ENCODE peak calls at places on chromosomes 2 and 18, in eight cellular contexts. V is A549, E is gastrocnemius medialis, Y is Peyer's patch, N is IMR-90, W is GM12878, O is upper lobe of left lung, X is breast epithelium. U is an unnamed sample.

GRCh38 chr2:12950957-12951656 is 234.4 kb downstream of the TRIB2 start:
- DNase-seq in N (peak; percentile 58), O (no peak), E (no peak), Y (no peak), V (no peak), X (no peak), W (no peak), U (no peak)

GRCh38 chr18:23138470-23138869 is 3.2 kb downstream of the CABLES1 start:
- DNase-seq in O (no peak), W (no peak), V (no peak), N (no peak), Y (no peak), E (no peak), X (no peak), U (no peak)

GRCh38 chr2:111053825-111054490 is 66.8 kb upstream of the BCL2L11 start:
- DNase-seq in V (no peak), Y (no peak), E (no peak), N (no peak), X (no peak), O (no peak), W (no peak), U (no peak)

GRCh38 chr2:162967137-162967536 is 128.6 kb upstream of the KCNH7 start:
- DNase-seq in V (no peak), Y (no peak), N (no peak), X (no peak), W (no peak), O (no peak), E (no peak), U (no peak)

GRCh38 chr2:201781583-201782051 is 884 bp upstream of the ALS2 start:
- DNase-seq in X (peak; percentile 32), E (no peak), W (no peak), Y (no peak), N (no peak), V (peak; percentile 27), O (no peak), U (peak; percentile 34)

GRCh38 chr2:48952071-48952604 is 196.6 kb upstream of the LHCGR start:
- DNase-seq in N (no peak), E (no peak), V (no peak), W (no peak), O (no peak), Y (no peak), X (no peak), U (no peak)

GRCh38 chr2:212282596-212283330 is 255.8 kb downstream of the ERBB4 start:
- DNase-seq in N (no peak), Y (no peak), E (no peak), W (no peak), O (no peak), X (no peak), V (no peak), U (no peak)

GRCh38 chr2:64114063-64114911 is 29.9 kb downstream of the PELI1 start:
- DNase-seq in O (no peak), Y (no peak), V (no peak), E (no peak), W (peak; percentile 56), X (no peak), N (peak; percentile 81), U (no peak)

GRCh38 chr2:239768907-239769573 is 256.1 kb downstream of the NDUFA10 start:
- DNase-seq in W (no peak), N (no peak), E (no peak), Y (peak; percentile 14), V (no peak), X (no peak), O (no peak), U (no peak)

GRCh38 chr2:120767486-120768005 is 31.9 kb downstream of the GLI2 start:
- DNase-seq in Y (peak; percentile 25), V (no peak), E (no peak), W (no peak), N (no peak), O (no peak), X (no peak), U (no peak)

GRCh38 chr18:32735781-32736180 is 37.0 kb downstream of the KLHL14 start:
- DNase-seq in W (no peak), E (no peak), X (no peak), Y (no peak), V (no peak), O (no peak), N (peak; percentile 24), U (no peak)

GRCh38 chr2:24926602-24927252 is 6.7 kb upstream of the ADCY3 start:
- DNase-seq in V (no peak), X (peak; percentile 40), E (peak; percentile 59), Y (peak; percentile 57), N (no peak), O (peak; percentile 85), W (no peak), U (peak; percentile 80)

GRCh38 chr2:52536929-52537460 is 1230.6 kb upstream of the CHAC2 start:
- DNase-seq in Y (no peak), O (no peak), X (no peak), E (no peak), V (no peak), N (peak; percentile 51), W (no peak), U (no peak)

GRCh38 chr18:63159590-63159989 is 160.0 kb downstream of the BCL2 start:
- DNase-seq in W (peak; percentile 67), E (no peak), Y (no peak), O (no peak), X (no peak), N (no peak), V (no peak), U (no peak)

GRCh38 chr18:63157293-63158011 is 162.1 kb downstream of the BCL2 start:
- DNase-seq in O (no peak), W (peak; percentile 84), Y (no peak), N (no peak), V (no peak), E (peak; percentile 60), X (no peak), U (no peak)

GRCh38 chr18:63158012-63158631 is 161.4 kb downstream of the BCL2 start:
- DNase-seq in O (no peak), E (no peak), W (no peak), Y (no peak), V (no peak), N (no peak), X (no peak), U (no peak)

GRCh38 chr18:63160172-63160995 is 159.2 kb downstream of the BCL2 start:
- DNase-seq in E (no peak), X (no peak), N (no peak), O (no peak), Y (no peak), W (peak; percentile 62), V (no peak), U (no peak)

GRCh38 chr18:63158676-63159291 is 160.8 kb downstream of the BCL2 start:
- DNase-seq in N (no peak), W (peak; percentile 92), E (no peak), Y (no peak), O (no peak), V (no peak), X (no peak), U (no peak)
- H3K4me3 ChIP-seq in N (no peak overlapping the region), W (peak overlapping the region; percentile 76), E (no peak overlapping the region), Y (no peak overlapping the region), O (no peak overlapping the region), V (no peak overlapping the region), X (no peak overlapping the region), U (no peak overlapping the region)

GRCh38 chr18:49052891-49053644 is 102.3 kb upstream of the SMAD7 start:
- DNase-seq in N (peak; percentile 97), V (no peak), E (no peak), W (no peak), X (no peak), Y (no peak), O (no peak), U (no peak)

GRCh38 chr18:49051323-49051967 is 100.7 kb upstream of the SMAD7 start:
- DNase-seq in W (no peak), X (no peak), V (no peak), Y (no peak), O (peak; percentile 50), N (no peak), E (no peak), U (no peak)

GRCh38 chr18:49059028-49059670 is 108.4 kb upstream of the SMAD7 start:
- DNase-seq in X (no peak), N (peak; percentile 24), V (no peak), Y (no peak), O (no peak), W (no peak), E (no peak), U (no peak)

GRCh38 chr18:49055196-49055595 is 104.4 kb upstream of the SMAD7 start:
- DNase-seq in X (no peak), W (no peak), Y (no peak), O (no peak), V (no peak), E (no peak), N (no peak), U (no peak)

DNA sequence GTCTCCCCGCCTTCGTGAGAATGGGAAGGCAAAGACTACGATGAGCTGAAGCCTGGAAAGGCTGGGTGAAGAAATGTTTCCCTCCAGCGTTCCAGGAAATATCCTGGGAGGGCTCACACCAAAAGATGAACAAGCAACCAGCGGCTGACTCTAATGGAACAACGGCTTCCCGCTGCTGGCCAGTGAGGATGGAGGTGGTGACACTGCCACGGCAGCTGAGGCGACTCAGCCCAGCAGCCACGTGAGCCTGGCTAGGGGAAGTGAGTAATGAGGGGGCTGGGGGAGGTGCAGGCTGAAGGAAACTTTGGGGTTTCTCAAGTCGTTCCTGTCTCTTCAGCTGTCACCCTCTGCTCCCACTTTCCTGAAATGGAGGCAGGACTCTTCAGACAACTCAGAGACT is 105.0 kb upstream of the SMAD7 start:
- DNase-seq in Y (no peak), E (peak; percentile 20), W (peak; percentile 5), V (no peak), O (peak; percentile 65), X (no peak), N (peak; percentile 94), U (peak; percentile 28)
- TF ChIP-seq POLR2A in Y (no peak), E (no peak), W (no peak), V (no peak), O (no peak), X (no peak), N (peak; percentile 81), U (no peak)

GRCh38 chr2:38039511-38039910 is 36.4 kb downstream of the CYP1B1 start:
- DNase-seq in N (no peak), V (no peak), X (no peak), W (no peak), E (no peak), O (no peak), Y (no peak), U (no peak)

GRCh38 chr2:38037325-38037724 is 38.6 kb downstream of the CYP1B1 start:
- DNase-seq in Y (no peak), O (no peak), X (no peak), E (no peak), N (no peak), W (no peak), V (no peak), U (no peak)

GRCh38 chr2:38039111-38039510 is 36.8 kb downstream of the CYP1B1 start:
- DNase-seq in O (no peak), Y (no peak), W (no peak), V (no peak), E (no peak), N (peak; percentile 19), X (no peak), U (no peak)

GRCh38 chr2:38038682-38039081 is 37.3 kb downstream of the CYP1B1 start:
- DNase-seq in Y (no peak), N (no peak), X (no peak), W (no peak), E (no peak), V (no peak), O (no peak), U (no peak)

GRCh38 chr2:38037757-38038615 is 38.0 kb downstream of the CYP1B1 start:
- DNase-seq in V (no peak), E (peak; percentile 36), N (peak; percentile 47), W (peak; percentile 76), O (peak; percentile 83), X (no peak), Y (no peak), U (peak; percentile 53)
- TF ChIP-seq CTCF in V (no peak), E (no peak), N (no peak), W (peak; percentile 76), O (peak; percentile 13), X (no peak), Y (no peak), U (peak; percentile 36)

GRCh38 chr2:54560146-54560881 is 104.2 kb downstream of the SPTBN1 start:
- DNase-seq in N (peak; percentile 59), V (peak; percentile 49), X (peak; percentile 38), W (no peak), E (no peak), Y (no peak), O (no peak), U (peak; percentile 37)
- H3K4me3 ChIP-seq in N (peak overlapping the region; percentile 59), V (peak overlapping the region; percentile 67), X (peak overlapping the region; percentile 68), W (peak overlapping the region; percentile 99), E (peak overlapping the region; percentile 51), Y (peak overlapping the region; percentile 65), O (peak overlapping the region; percentile 58), U (peak overlapping the region; percentile 61)